ENCODE peak calls at places on chromosomes 11 and 22, in six cellular contexts. M, S, Z, I, D and G are unnamed samples.

GRCh38 chr22:27679722-27680488 is 121.7 kb downstream of the MN1 start:
- DNase-seq in D (no peak), S (no peak), M (no peak), I (no peak), Z (no peak), G (no peak)

GRCh38 chr11:128766687-128767086 is 72.8 kb downstream of the FLI1 start:
- DNase-seq in D (no peak), S (no peak), I (no peak), M (no peak), Z (peak; percentile 65), G (no peak)

GRCh38 chr11:697811-698311 is 2.2 kb downstream of the TMEM80 start:
- DNase-seq in I (peak; percentile 62), D (no peak), S (peak; percentile 63), Z (no peak), M (no peak), G (no peak)

GRCh38 chr11:89203814-89204213 is 26.1 kb downstream of the TYR start:
- DNase-seq in S (no peak), D (no peak), I (no peak), M (no peak), Z (no peak), G (no peak)

GRCh38 chr11:12723410-12724297 is 49.4 kb downstream of the TEAD1 start:
- DNase-seq in M (peak; percentile 34), I (no peak), D (no peak), Z (no peak), S (peak; percentile 89), G (no peak)

GRCh38 chr11:118644496-118644895 is 35.0 kb downstream of the TREH start:
- DNase-seq in D (no peak), Z (no peak), S (no peak), I (no peak), M (no peak), G (no peak)

GRCh38 chr22:35308480-35308945 is 8.8 kb downstream of the TOM1 start:
- DNase-seq in M (no peak), Z (no peak), I (no peak), S (no peak), D (no peak), G (no peak)

GRCh38 chr11:69144719-69145365 is 10.9 kb upstream of the SMIM38 start:
- DNase-seq in M (no peak), D (no peak), Z (no peak), S (no peak), I (peak; percentile 50), G (no peak)

GRCh38 chr11:103842795-103843194 is 193.6 kb upstream of the DDI1 start:
- DNase-seq in I (peak; percentile 65), Z (no peak), M (no peak), D (no peak), S (no peak), G (no peak)

GRCh38 chr11:41281131-41281742 is 178.2 kb downstream of the LRRC4C start:
- DNase-seq in D (no peak), M (no peak), Z (no peak), I (peak; percentile 3), S (no peak), G (no peak)